ENCODE peak calls at places on chromosome 15, in eight cellular contexts. One of them, this sample, is unnamed.

GRCh38 chr15:76648732-76649444 is 256.3 kb downstream of the SCAPER start:
- DNase-seq in HTR-8/SVneo: no peak
- DNase-seq in GM12865: no peak
- DNase-seq in midbrain: no peak
- DNase-seq in NCI-H1105: no peak
- DNase-seq in T follicular helper cell: no peak
- DNase-seq in RPMI8226: no peak
- DNase-seq in anterior cingulate cortex: no peak
- DNase-seq in this sample: no peak

GRCh38 chr15:98203872-98204660 is 243.6 kb downstream of the ARRDC4 start:
- DNase-seq in HTR-8/SVneo: no peak
- DNase-seq in anterior cingulate cortex: no peak
- DNase-seq in T follicular helper cell: no peak
- DNase-seq in GM12865: no peak
- DNase-seq in RPMI8226: no peak
- DNase-seq in NCI-H1105: no peak
- DNase-seq in midbrain: no peak
- DNase-seq in this sample: no peak

GRCh38 chr15:76139368-76140068 is 79.7 kb downstream of the TMEM266 start:
- DNase-seq in NCI-H1105: peak; percentile 29
- DNase-seq in RPMI8226: peak; percentile 89
- DNase-seq in midbrain: peak; percentile 77
- DNase-seq in T follicular helper cell: peak; percentile 50
- DNase-seq in anterior cingulate cortex: peak; percentile 29
- DNase-seq in HTR-8/SVneo: peak; percentile 83
- DNase-seq in GM12865: peak; percentile 87
- DNase-seq in this sample: peak; percentile 73

GRCh38 chr15:98967096-98967495 is 40.5 kb downstream of the PGPEP1L start:
- DNase-seq in anterior cingulate cortex: no peak
- DNase-seq in T follicular helper cell: no peak
- DNase-seq in NCI-H1105: no peak
- DNase-seq in GM12865: no peak
- DNase-seq in RPMI8226: no peak
- DNase-seq in HTR-8/SVneo: no peak
- DNase-seq in midbrain: no peak
- DNase-seq in this sample: no peak

GRCh38 chr15:50996641-50997040 is 88.2 kb downstream of the AP4E1 start:
- DNase-seq in NCI-H1105: no peak
- DNase-seq in GM12865: no peak
- DNase-seq in midbrain: no peak
- DNase-seq in T follicular helper cell: no peak
- DNase-seq in anterior cingulate cortex: no peak
- DNase-seq in RPMI8226: no peak
- DNase-seq in HTR-8/SVneo: no peak
- DNase-seq in this sample: no peak

GRCh38 chr15:68885070-68885469 is 45.3 kb upstream of the SPESP1 start:
- DNase-seq in T follicular helper cell: no peak
- DNase-seq in NCI-H1105: no peak
- DNase-seq in HTR-8/SVneo: peak; percentile 70
- DNase-seq in GM12865: no peak
- DNase-seq in anterior cingulate cortex: no peak
- DNase-seq in midbrain: no peak
- DNase-seq in RPMI8226: no peak
- DNase-seq in this sample: no peak

GRCh38 chr15:31887246-31887645 is 143.1 kb upstream of the CHRNA7 start:
- DNase-seq in NCI-H1105: no peak
- DNase-seq in midbrain: peak; percentile 0
- DNase-seq in T follicular helper cell: no peak
- DNase-seq in RPMI8226: no peak
- DNase-seq in anterior cingulate cortex: no peak
- DNase-seq in HTR-8/SVneo: no peak
- DNase-seq in GM12865: no peak
- DNase-seq in this sample: no peak

GRCh38 chr15:32790352-32790999 is 72.7 kb downstream of the GREM1 start:
- DNase-seq in HTR-8/SVneo: no peak
- DNase-seq in NCI-H1105: no peak
- DNase-seq in GM12865: no peak
- DNase-seq in anterior cingulate cortex: no peak
- DNase-seq in T follicular helper cell: no peak
- DNase-seq in RPMI8226: no peak
- DNase-seq in midbrain: no peak
- DNase-seq in this sample: no peak

GRCh38 chr15:39180494-39180930 is 400.4 kb upstream of the THBS1 start:
- DNase-seq in midbrain: no peak
- DNase-seq in NCI-H1105: no peak
- DNase-seq in HTR-8/SVneo: no peak
- DNase-seq in GM12865: no peak
- DNase-seq in T follicular helper cell: no peak
- DNase-seq in RPMI8226: no peak
- DNase-seq in anterior cingulate cortex: no peak
- DNase-seq in this sample: no peak

GRCh38 chr15:26598704-26599103 is 174.2 kb downstream of the GABRB3 start:
- DNase-seq in GM12865: no peak
- DNase-seq in NCI-H1105: no peak
- DNase-seq in T follicular helper cell: no peak
- DNase-seq in midbrain: no peak
- DNase-seq in RPMI8226: no peak
- DNase-seq in HTR-8/SVneo: no peak
- DNase-seq in anterior cingulate cortex: no peak
- DNase-seq in this sample: no peak

GRCh38 chr15:55915876-55916567 is 77.4 kb downstream of the NEDD4 start:
- DNase-seq in anterior cingulate cortex: no peak
- DNase-seq in T follicular helper cell: no peak
- DNase-seq in midbrain: no peak
- DNase-seq in HTR-8/SVneo: no peak
- DNase-seq in RPMI8226: no peak
- DNase-seq in NCI-H1105: no peak
- DNase-seq in GM12865: no peak
- DNase-seq in this sample: no peak

This sample was measured in NCI-H446.